ENCODE peak calls at places on chromosomes 13 and 19, in four cellular contexts. O is colonic mucosa, N is skeletal muscle cell, B is fibroblast of lung. M is an unnamed sample.

GRCh38 chr13:73222627-73223026 is 163.8 kb downstream of the KLF5 start:
- DNase-seq in B (no peak), O (no peak), N (no peak), M (no peak)

GRCh38 chr19:47729468-47729798 is 15.9 kb upstream of the NOP53 start:
- DNase-seq in N (peak), B (peak), O (peak), M (peak)

GRCh38 chr13:60164490-60164889 is 762 bp upstream of the DIAPH3 start:
- DNase-seq in N (no peak), B (peak), O (peak), M (no peak)

GRCh38 chr13:23500858-23501257 is 67.4 kb upstream of the SACS start:
- DNase-seq in O (no peak), N (peak), B (peak), M (peak)

GRCh38 chr13:102589291-102589822 is 7.4 kb upstream of the TPP2 start:
- DNase-seq in O (no peak), N (no peak), B (no peak), M (no peak)

GRCh38 chr13:51125495-51126226 is 14.6 kb upstream of the C13orf42 start:
- DNase-seq in O (peak), B (peak), N (peak), M (peak)

GRCh38 chr13:112058519-112058873 is 8.5 kb upstream of the SOX1 start:
- DNase-seq in N (no peak), B (no peak), O (no peak), M (no peak)

GRCh38 chr19:16200038-16200775 is 2.5 kb downstream of the AP1M1 start:
- DNase-seq in B (no peak), O (no peak), N (no peak), M (peak)

GRCh38 chr13:42174344-42175162 is 97.4 kb upstream of the AKAP11 start:
- DNase-seq in N (no peak), O (no peak), B (peak), M (no peak)

GRCh38 chr19:345320-345879 is 804 bp upstream of the MIER2 start:
- DNase-seq in B (no peak), N (no peak), O (no peak), M (peak)

GRCh38 chr19:17248011-17248776 is 2.5 kb upstream of the NR2F6 start:
- DNase-seq in B (no peak), N (no peak), O (peak), M (no peak)

GRCh38 chr13:95099541-95099940 is 201.7 kb downstream of the ABCC4 start:
- DNase-seq in N (peak), B (peak), O (no peak), M (peak)

GRCh38 chr19:55460670-55461258 is 678 bp downstream of the ISOC2 start:
- DNase-seq in O (peak), N (no peak), B (peak), M (peak)

GRCh38 chr13:23407996-23408395 is 25.5 kb downstream of the SACS start:
- DNase-seq in N (no peak), B (no peak), O (no peak), M (no peak)

GRCh38 chr19:15633122-15633521 is 7.6 kb upstream of the CYP4F3 start:
- DNase-seq in O (no peak), B (no peak), N (no peak), M (no peak)

GRCh38 chr19:54158812-54159351 is 639 bp downstream of the LENG1 start:
- DNase-seq in B (no peak), N (no peak), O (no peak), M (peak)

GRCh38 chr13:33032037-33032625 is 15.9 kb downstream of the KL start:
- DNase-seq in O (no peak), N (no peak), B (no peak), M (peak)

GRCh38 chr19:6393982-6394412 is 1.0 kb upstream of the GTF2F1 start:
- DNase-seq in O (no peak), B (no peak), N (no peak), M (no peak)

GRCh38 chr19:34120846-34121639 is 51.3 kb upstream of the LSM14A start:
- DNase-seq in N (peak), B (peak), O (peak), M (peak)

GRCh38 chr13:95559100-95559499 is 6.6 kb downstream of the CLDN10 start:
- DNase-seq in O (no peak), N (no peak), B (no peak), M (no peak)

GRCh38 chr13:37386276-37386675 is 212.3 kb downstream of the POSTN start:
- DNase-seq in B (peak), O (no peak), N (no peak), M (peak)

GRCh38 chr19:36073121-36073876 is 18.6 kb downstream of the WDR62 start:
- DNase-seq in O (no peak), B (no peak), N (no peak), M (no peak)

GRCh38 chr13:26117620-26118019 is 65.8 kb upstream of the SHISA2 start:
- DNase-seq in B (no peak), O (no peak), N (no peak), M (no peak)

GRCh38 chr13:103772576-103772975 is 706.4 kb upstream of the SLC10A2 start:
- DNase-seq in B (no peak), N (no peak), O (no peak), M (no peak)

GRCh38 chr13:70895599-70895998 is 787.3 kb upstream of the KLHL1 start:
- DNase-seq in B (no peak), O (no peak), N (no peak), M (no peak)

GRCh38 chr13:98411617-98412310 is 165.1 kb downstream of the STK24 start:
- DNase-seq in N (no peak), B (no peak), O (no peak), M (no peak)

GRCh38 chr13:98410591-98410990 is 166.3 kb downstream of the STK24 start:
- DNase-seq in B (no peak), N (no peak), O (no peak), M (no peak)

GRCh38 chr13:98413796-98414195 is 163.1 kb downstream of the STK24 start:
- DNase-seq in O (no peak), B (no peak), N (no peak), M (no peak)

GRCh38 chr13:98409281-98409680 is 167.6 kb downstream of the STK24 start:
- DNase-seq in O (no peak), N (no peak), B (no peak), M (no peak)

DNA sequence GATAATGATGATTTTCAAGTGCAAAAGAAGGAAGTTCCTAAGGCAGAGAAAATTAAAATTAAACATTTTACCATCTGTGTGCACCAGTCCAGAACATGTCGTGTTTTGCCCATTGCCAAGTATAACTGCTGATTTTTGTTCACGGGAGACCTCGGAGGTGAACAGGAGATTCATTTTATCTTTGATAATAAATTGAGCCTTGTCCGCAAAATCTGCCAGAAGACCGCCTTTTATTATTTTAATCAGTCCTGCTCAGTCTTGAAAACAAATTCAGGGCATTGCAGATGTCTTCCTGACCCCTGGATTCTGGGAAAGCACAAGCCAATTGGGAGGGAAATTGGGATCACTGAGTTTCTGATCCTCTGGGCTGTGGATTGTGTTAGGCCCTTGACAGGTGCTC is 165.9 kb downstream of the STK24 start:
- DNase-seq in B (no peak), O (no peak), N (no peak), M (no peak)
- H3K4me3 ChIP-seq in B (no peak), O (no peak), N (no peak), M (no peak)

GRCh38 chr13:24614306-24615080 is 65.7 kb upstream of the ATP12A start:
- DNase-seq in B (no peak), O (no peak), N (no peak), M (no peak)

GRCh38 chr13:24617394-24618218 is 62.6 kb upstream of the ATP12A start:
- DNase-seq in B (no peak), N (no peak), O (no peak), M (no peak)

GRCh38 chr13:24616514-24616913 is 63.7 kb upstream of the ATP12A start:
- DNase-seq in B (no peak), N (no peak), O (no peak), M (no peak)

GRCh38 chr13:24615114-24615513 is 65.1 kb upstream of the ATP12A start:
- DNase-seq in O (no peak), N (no peak), B (no peak), M (no peak)

GRCh38 chr13:24615911-24616472 is 64.2 kb upstream of the ATP12A start:
- DNase-seq in N (no peak), B (no peak), O (no peak), M (no peak)
- H3K4me3 ChIP-seq in N (no peak), B (no peak), O (no peak), M (no peak)

GRCh38 chr13:77358001-77358400 is 31.1 kb upstream of the MYCBP2 start:
- DNase-seq in B (no peak), N (no peak), O (no peak), M (no peak)

GRCh38 chr13:77351326-77351725 is 24.4 kb upstream of the MYCBP2 start:
- DNase-seq in O (no peak), N (no peak), B (peak), M (no peak)

GRCh38 chr13:77356155-77356554 is 29.3 kb upstream of the MYCBP2 start:
- DNase-seq in B (no peak), O (no peak), N (no peak), M (no peak)

GRCh38 chr13:77349365-77349764 is 22.5 kb upstream of the MYCBP2 start:
- DNase-seq in B (no peak), O (no peak), N (no peak), M (no peak)

DNA sequence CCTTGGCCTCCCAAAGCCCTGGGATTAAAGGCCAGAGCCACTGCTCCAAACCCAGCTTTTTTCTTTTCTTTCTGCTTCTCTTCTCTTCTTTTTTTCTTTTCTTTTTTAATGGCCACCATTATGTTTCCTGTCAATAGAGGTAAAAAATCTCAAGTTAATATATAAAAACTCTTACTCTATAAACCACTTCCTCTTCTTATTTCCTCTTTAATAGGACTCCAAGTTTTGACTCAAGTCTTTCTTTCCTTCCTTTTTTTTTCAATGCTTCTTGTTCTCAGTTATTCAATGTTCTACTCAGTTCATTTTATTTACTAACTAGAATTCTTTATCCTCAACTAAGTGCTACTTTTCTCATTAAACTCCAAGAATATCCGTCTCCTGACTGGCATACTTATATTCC is 27.1 kb upstream of the MYCBP2 start:
- DNase-seq in O (no peak), N (no peak), B (no peak), M (no peak)
- H3K4me3 ChIP-seq in O (no peak), N (no peak), B (no peak), M (no peak)

GRCh38 chr13:31929031-31929770 is 102.4 kb upstream of the FRY start:
- DNase-seq in O (no peak), B (no peak), N (no peak), M (no peak)

GRCh38 chr13:31930901-31931522 is 100.6 kb upstream of the FRY start:
- DNase-seq in N (no peak), O (no peak), B (peak), M (no peak)

GRCh38 chr13:31927219-31927653 is 104.3 kb upstream of the FRY start:
- DNase-seq in N (no peak), O (peak), B (no peak), M (no peak)

GRCh38 chr13:31925079-31925478 is 106.5 kb upstream of the FRY start:
- DNase-seq in N (no peak), O (no peak), B (no peak), M (no peak)

GRCh38 chr13:31930490-31930889 is 101.1 kb upstream of the FRY start:
- DNase-seq in B (no peak), O (no peak), N (no peak), M (no peak)
- H3K4me3 ChIP-seq in B (no peak), O (no peak), N (no peak), M (no peak)

GRCh38 chr19:44776402-44777096 is 1.1 kb upstream of the CBLC start:
- DNase-seq in B (no peak), N (no peak), O (peak), M (no peak)

GRCh38 chr19:44775676-44776240 is 1.9 kb upstream of the CBLC start:
- DNase-seq in N (no peak), B (no peak), O (no peak), M (no peak)

GRCh38 chr19:44774614-44775013 is 3.1 kb upstream of the CBLC start:
- DNase-seq in N (no peak), O (no peak), B (no peak), M (peak)

GRCh38 chr19:44779150-44779549 is 1.5 kb downstream of the CBLC start:
- DNase-seq in O (no peak), B (no peak), N (no peak), M (no peak)

DNA sequence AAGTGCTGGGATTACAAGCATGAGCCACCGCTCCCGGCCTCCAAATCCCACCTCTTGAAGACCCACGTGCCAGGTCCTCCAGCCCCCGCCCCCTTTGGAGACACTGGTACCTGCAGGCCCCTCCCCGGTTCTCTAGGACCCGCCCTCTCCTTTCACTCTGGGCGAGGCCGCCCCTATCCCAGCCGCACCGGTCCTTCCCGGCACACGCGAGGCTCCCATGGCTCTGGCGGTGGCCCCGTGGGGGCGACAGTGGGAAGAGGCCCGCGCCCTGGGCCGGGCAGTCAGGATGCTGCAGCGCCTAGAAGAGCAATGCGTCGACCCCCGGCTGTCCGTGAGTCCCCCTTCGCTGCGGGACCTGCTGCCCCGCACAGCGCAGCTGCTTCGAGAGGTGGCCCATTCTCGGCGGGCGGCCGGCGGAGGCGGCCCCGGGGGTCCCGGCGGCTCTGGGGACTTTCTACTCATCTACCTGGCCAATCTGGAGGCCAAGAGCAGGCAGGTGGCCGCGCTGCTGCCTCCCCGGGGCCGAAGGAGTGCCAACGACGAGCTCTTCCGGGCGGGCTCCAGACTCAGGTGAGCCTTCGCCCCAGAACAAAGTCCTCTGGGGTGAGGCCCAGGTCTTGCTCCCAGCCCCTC is at the start of gene CBLC:
- DNase-seq in N (no peak), B (no peak), O (peak), M (no peak)
- H3K4me3 ChIP-seq in N (no peak), B (no peak), O (peak), M (no peak)

GRCh38 chr13:99203601-99204579 is 3.2 kb downstream of the UBAC2 start:
- DNase-seq in O (peak), N (no peak), B (no peak), M (no peak)
- H3K4me3 ChIP-seq in O (no peak), N (no peak), B (no peak), M (no peak)

DNA sequence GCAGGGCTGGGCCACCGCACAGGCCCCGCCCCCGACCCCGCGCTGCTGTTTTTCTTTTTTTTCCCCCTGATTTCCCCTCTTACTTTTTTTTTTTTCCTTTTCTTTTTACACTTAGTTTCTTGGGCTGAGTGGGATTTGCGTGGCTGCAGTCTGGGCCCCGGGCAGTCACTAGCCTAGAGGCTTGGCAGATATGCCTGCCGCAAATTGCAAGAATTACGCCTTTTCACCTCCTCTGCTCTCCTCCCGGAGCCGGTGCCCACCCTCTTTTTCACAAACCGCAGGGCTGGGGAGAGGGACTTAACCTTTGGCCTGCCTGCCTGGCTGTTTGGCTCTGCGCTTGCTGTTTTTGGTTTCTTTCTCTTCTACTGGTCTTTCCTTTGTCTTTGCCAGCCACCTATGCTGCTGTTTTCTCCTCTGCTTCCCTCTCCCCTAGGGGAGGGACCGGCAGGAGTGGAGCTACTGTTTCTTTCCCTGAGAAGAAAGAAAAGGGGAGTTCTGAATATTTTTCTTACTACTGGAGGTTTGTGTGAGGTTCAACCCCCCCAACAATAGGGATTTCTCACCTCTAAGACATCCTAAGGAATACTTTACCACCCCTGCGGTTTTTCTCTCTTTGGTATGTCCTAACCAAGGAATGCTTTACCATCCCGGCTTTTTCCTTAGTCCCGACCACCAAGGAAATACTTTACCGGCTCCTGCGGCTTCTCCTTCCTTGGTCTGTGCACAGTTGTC is 11.0 kb downstream of the ZNF552 start:
- DNase-seq in B (peak), N (peak), O (peak), M (peak)
- H3K4me3 ChIP-seq in B (peak), N (peak), O (peak), M (peak)

GRCh38 chr13:100610399-100611347 is 22.1 kb upstream of the GGACT start:
- DNase-seq in N (no peak), O (no peak), B (no peak), M (no peak)
- H3K4me3 ChIP-seq in N (no peak), O (no peak), B (no peak), M (no peak)

GRCh38 chr13:35469781-35470380 is 6.6 kb downstream of the MAB21L1 start:
- DNase-seq in N (no peak), B (no peak), O (no peak), M (no peak)
- H3K4me3 ChIP-seq in N (peak), B (no peak), O (no peak), M (peak)

GRCh38 chr13:48908381-48909087 is 67.2 kb upstream of the FNDC3A start:
- DNase-seq in O (no peak), N (peak), B (peak), M (peak)
- H3K4me3 ChIP-seq in O (no peak), N (no peak), B (no peak), M (no peak)

M was measured in fibroblast of mammary gland.